ENCODE peak calls at places on chromosome 15, in four cellular contexts. G, W, D and F are unnamed samples.
A peak's percentile ranks its signal among the peaks of the same experiment; 100 is the strongest.

GRCh38 chr15:70098170-70098460 is 398 bp upstream of the TLE3 start:
- DNase-seq in G (no peak), W (no peak), D (no peak), F (no peak)

GRCh38 chr15:80568298-80568697 is 126.8 kb upstream of the ABHD17C start:
- DNase-seq in G (no peak), W (no peak), D (peak; percentile 53), F (no peak)

GRCh38 chr15:59329570-59330350 is 42.9 kb downstream of the MYO1E start:
- DNase-seq in G (no peak), W (no peak), D (peak; percentile 49), F (no peak)

GRCh38 chr15:58742424-58743160 is 6.9 kb downstream of the ADAM10 start:
- DNase-seq in G (no peak), W (no peak), D (peak; percentile 82), F (no peak)

GRCh38 chr15:64904189-64904588 is 7.5 kb upstream of the ANKDD1A start:
- DNase-seq in G (no peak), W (no peak), D (no peak), F (no peak)

GRCh38 chr15:56232058-56232457 is 11.6 kb downstream of the RFX7 start:
- DNase-seq in G (no peak), W (no peak), D (no peak), F (no peak)

GRCh38 chr15:58923696-58924300 is 9.7 kb downstream of the SLTM start:
- DNase-seq in G (no peak), W (no peak), D (no peak), F (no peak)

GRCh38 chr15:100779331-100780207 is 100.1 kb upstream of the ALDH1A3 start:
- DNase-seq in G (no peak), W (no peak), D (no peak), F (no peak)

GRCh38 chr15:68775671-68776476 is 44.8 kb downstream of the ANP32A start:
- DNase-seq in G (no peak), W (no peak), D (no peak), F (no peak)

GRCh38 chr15:74592222-74592621 is 23.4 kb upstream of the CLK3 start:
- DNase-seq in G (no peak), W (no peak), D (no peak), F (no peak)

GRCh38 chr15:66706225-66706732 is 4.2 kb downstream of the SMAD6 start:
- DNase-seq in G (no peak), W (no peak), D (no peak), F (no peak)

GRCh38 chr15:35014265-35014664 is 26.2 kb upstream of the ZNF770 start:
- DNase-seq in G (no peak), W (no peak), D (no peak), F (no peak)